ENCODE peak calls at places on chromosomes 11 and 22, in eight cellular contexts. One of them, this sample, is unnamed.

GRCh38 chr11:27229511-27230174 is 133.4 kb downstream of the CCDC34 start:
- DNase-seq in cardiac fibroblast: no peak
- DNase-seq in neural progenitor cell: no peak
- DNase-seq in heart right ventricle: no peak
- DNase-seq in IMR-90: no peak
- DNase-seq in choroid plexus epithelial cell: no peak
- DNase-seq in breast epithelium: no peak
- DNase-seq in A549: no peak
- DNase-seq in this sample: no peak

GRCh38 chr11:92251980-92252379 is 27.4 kb downstream of the FAT3 start:
- DNase-seq in cardiac fibroblast: peak; percentile 27
- DNase-seq in neural progenitor cell: no peak
- DNase-seq in heart right ventricle: no peak
- DNase-seq in IMR-90: peak; percentile 68
- DNase-seq in choroid plexus epithelial cell: peak; percentile 25
- DNase-seq in breast epithelium: no peak
- DNase-seq in A549: no peak
- DNase-seq in this sample: no peak

GRCh38 chr11:17652556-17652955 is 66.8 kb upstream of the MYOD1 start:
- DNase-seq in cardiac fibroblast: no peak
- DNase-seq in neural progenitor cell: no peak
- DNase-seq in heart right ventricle: no peak
- DNase-seq in IMR-90: no peak
- DNase-seq in choroid plexus epithelial cell: no peak
- DNase-seq in breast epithelium: no peak
- DNase-seq in A549: no peak
- DNase-seq in this sample: no peak

GRCh38 chr11:61684870-61685610 is 4.8 kb downstream of the DAGLA start:
- DNase-seq in cardiac fibroblast: no peak
- DNase-seq in neural progenitor cell: no peak
- DNase-seq in heart right ventricle: no peak
- DNase-seq in IMR-90: peak; percentile 54
- DNase-seq in choroid plexus epithelial cell: peak; percentile 51
- DNase-seq in breast epithelium: no peak
- DNase-seq in A549: no peak
- DNase-seq in this sample: no peak

GRCh38 chr22:19745155-19746133 is 15.1 kb upstream of the TBX1 start:
- DNase-seq in cardiac fibroblast: no peak
- DNase-seq in neural progenitor cell: no peak
- DNase-seq in heart right ventricle: peak; percentile 74
- DNase-seq in IMR-90: no peak
- DNase-seq in choroid plexus epithelial cell: no peak
- DNase-seq in breast epithelium: no peak
- DNase-seq in A549: no peak
- DNase-seq in this sample: no peak

GRCh38 chr11:132943325-132943736 is 589.0 kb downstream of the OPCML start:
- DNase-seq in cardiac fibroblast: peak; percentile 7
- DNase-seq in neural progenitor cell: no peak
- DNase-seq in heart right ventricle: no peak
- DNase-seq in IMR-90: no peak
- DNase-seq in choroid plexus epithelial cell: peak; percentile 7
- DNase-seq in breast epithelium: no peak
- DNase-seq in A549: no peak
- DNase-seq in this sample: no peak

GRCh38 chr11:129410561-129410960 is 34.9 kb downstream of the BARX2 start:
- DNase-seq in cardiac fibroblast: no peak
- DNase-seq in neural progenitor cell: no peak
- DNase-seq in heart right ventricle: no peak
- DNase-seq in IMR-90: no peak
- DNase-seq in choroid plexus epithelial cell: no peak
- DNase-seq in breast epithelium: no peak
- DNase-seq in A549: no peak
- DNase-seq in this sample: no peak

GRCh38 chr11:110425751-110426545 is 3.8 kb upstream of the FDX1 start:
- DNase-seq in cardiac fibroblast: peak; percentile 46
- DNase-seq in neural progenitor cell: no peak
- DNase-seq in heart right ventricle: no peak
- DNase-seq in IMR-90: peak; percentile 88
- DNase-seq in choroid plexus epithelial cell: peak; percentile 96
- DNase-seq in breast epithelium: no peak
- DNase-seq in A549: no peak
- DNase-seq in this sample: no peak

GRCh38 chr11:76314741-76315090 is 66.2 kb downstream of the THAP12 start:
- DNase-seq in cardiac fibroblast: peak; percentile 47
- DNase-seq in neural progenitor cell: no peak
- DNase-seq in heart right ventricle: no peak
- DNase-seq in IMR-90: peak; percentile 61
- DNase-seq in choroid plexus epithelial cell: peak; percentile 39
- DNase-seq in breast epithelium: no peak
- DNase-seq in A549: no peak
- DNase-seq in this sample: no peak

GRCh38 chr11:76318744-76319384 is 62.1 kb downstream of the THAP12 start:
- DNase-seq in cardiac fibroblast: peak; percentile 80
- DNase-seq in neural progenitor cell: peak; percentile 93
- DNase-seq in heart right ventricle: peak; percentile 83
- DNase-seq in IMR-90: peak; percentile 61
- DNase-seq in choroid plexus epithelial cell: peak; percentile 80
- DNase-seq in breast epithelium: peak; percentile 61
- DNase-seq in A549: peak; percentile 85
- DNase-seq in this sample: peak; percentile 43

GRCh38 chr11:76317296-76317695 is 63.6 kb downstream of the THAP12 start:
- DNase-seq in cardiac fibroblast: no peak
- DNase-seq in neural progenitor cell: no peak
- DNase-seq in heart right ventricle: no peak
- DNase-seq in IMR-90: no peak
- DNase-seq in choroid plexus epithelial cell: no peak
- DNase-seq in breast epithelium: no peak
- DNase-seq in A549: no peak
- DNase-seq in this sample: no peak

GRCh38 chr11:76315182-76315853 is 65.6 kb downstream of the THAP12 start:
- DNase-seq in cardiac fibroblast: no peak
- DNase-seq in neural progenitor cell: no peak
- DNase-seq in heart right ventricle: no peak
- DNase-seq in IMR-90: no peak
- DNase-seq in choroid plexus epithelial cell: no peak
- DNase-seq in breast epithelium: no peak
- DNase-seq in A549: no peak
- DNase-seq in this sample: no peak

GRCh38 chr11:76316726-76317125 is 64.2 kb downstream of the THAP12 start:
- DNase-seq in cardiac fibroblast: no peak
- DNase-seq in neural progenitor cell: no peak
- DNase-seq in heart right ventricle: no peak
- DNase-seq in IMR-90: no peak
- DNase-seq in choroid plexus epithelial cell: no peak
- DNase-seq in breast epithelium: no peak
- DNase-seq in A549: no peak
- DNase-seq in this sample: no peak
- H3K4me3 ChIP-seq in cardiac fibroblast: no peak overlapping the region
- H3K4me3 ChIP-seq in neural progenitor cell: no peak overlapping the region
- H3K4me3 ChIP-seq in heart right ventricle: no peak overlapping the region
- H3K4me3 ChIP-seq in IMR-90: no peak overlapping the region
- H3K4me3 ChIP-seq in choroid plexus epithelial cell: no peak overlapping the region
- H3K4me3 ChIP-seq in breast epithelium: no peak overlapping the region
- H3K4me3 ChIP-seq in A549: no peak overlapping the region
- H3K4me3 ChIP-seq in this sample: no peak overlapping the region

GRCh38 chr22:20906387-20906767 is 10.8 kb upstream of the CRKL start:
- DNase-seq in cardiac fibroblast: no peak
- DNase-seq in neural progenitor cell: no peak
- DNase-seq in heart right ventricle: no peak
- DNase-seq in IMR-90: no peak
- DNase-seq in choroid plexus epithelial cell: no peak
- DNase-seq in breast epithelium: no peak
- DNase-seq in A549: no peak
- DNase-seq in this sample: no peak

GRCh38 chr22:20905415-20906386 is 11.5 kb upstream of the CRKL start:
- DNase-seq in cardiac fibroblast: peak; percentile 48
- DNase-seq in neural progenitor cell: no peak
- DNase-seq in heart right ventricle: no peak
- DNase-seq in IMR-90: no peak
- DNase-seq in choroid plexus epithelial cell: no peak
- DNase-seq in breast epithelium: no peak
- DNase-seq in A549: no peak
- DNase-seq in this sample: no peak

GRCh38 chr22:20912494-20912893 is 4.7 kb upstream of the CRKL start:
- DNase-seq in cardiac fibroblast: no peak
- DNase-seq in neural progenitor cell: no peak
- DNase-seq in heart right ventricle: no peak
- DNase-seq in IMR-90: no peak
- DNase-seq in choroid plexus epithelial cell: no peak
- DNase-seq in breast epithelium: no peak
- DNase-seq in A549: no peak
- DNase-seq in this sample: no peak

GRCh38 chr22:20904980-20905355 is 12.2 kb upstream of the CRKL start:
- DNase-seq in cardiac fibroblast: no peak
- DNase-seq in neural progenitor cell: no peak
- DNase-seq in heart right ventricle: no peak
- DNase-seq in IMR-90: no peak
- DNase-seq in choroid plexus epithelial cell: no peak
- DNase-seq in breast epithelium: no peak
- DNase-seq in A549: no peak
- DNase-seq in this sample: no peak

DNA sequence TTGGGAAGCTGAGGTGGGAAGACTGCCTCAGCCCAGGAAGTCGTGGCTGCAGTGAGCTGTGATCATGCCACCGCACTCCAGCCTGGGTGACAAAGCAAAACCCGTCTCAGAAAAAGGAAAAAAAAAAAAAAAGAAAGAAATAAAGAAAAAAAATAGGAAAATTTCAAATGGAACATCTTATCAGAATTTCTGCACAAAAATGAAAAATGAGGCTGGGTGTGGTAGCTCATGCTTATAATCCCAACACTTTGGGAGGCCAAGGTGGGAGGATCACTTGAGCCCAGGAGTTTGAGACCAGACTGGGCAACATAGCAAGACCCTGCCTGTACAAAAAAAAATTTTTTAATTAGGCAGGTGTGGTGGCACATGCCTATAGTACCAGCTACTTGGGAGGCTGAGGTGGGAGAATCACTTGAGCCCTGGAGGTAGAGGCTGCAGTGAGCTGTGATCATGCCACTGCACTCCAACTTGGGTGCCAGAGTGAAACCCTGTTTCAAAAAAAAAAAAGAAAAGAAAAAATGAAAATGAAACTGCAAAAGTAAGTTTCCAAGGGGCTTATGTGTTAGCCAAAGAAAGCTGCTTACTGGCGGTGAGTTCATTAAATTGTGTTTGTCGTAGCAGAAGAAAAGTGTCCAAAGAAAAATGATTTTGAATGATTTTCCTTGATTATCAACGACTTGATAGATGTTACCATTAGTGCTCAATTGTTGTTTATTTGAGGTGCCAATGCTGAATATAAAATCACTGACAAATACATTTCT is 7.5 kb upstream of the CRKL start:
- DNase-seq in cardiac fibroblast: no peak
- DNase-seq in neural progenitor cell: no peak
- DNase-seq in heart right ventricle: no peak
- DNase-seq in IMR-90: no peak
- DNase-seq in choroid plexus epithelial cell: no peak
- DNase-seq in breast epithelium: no peak
- DNase-seq in A549: no peak
- DNase-seq in this sample: no peak
- TF ChIP-seq CTCF in cardiac fibroblast: no peak
- TF ChIP-seq CTCF in neural progenitor cell: no peak
- TF ChIP-seq CTCF in heart right ventricle: no peak
- TF ChIP-seq CTCF in IMR-90: no peak
- TF ChIP-seq CTCF in choroid plexus epithelial cell: no peak
- TF ChIP-seq CTCF in breast epithelium: no peak
- TF ChIP-seq CTCF in A549: no peak
- TF ChIP-seq CTCF in this sample: no peak

DNA sequence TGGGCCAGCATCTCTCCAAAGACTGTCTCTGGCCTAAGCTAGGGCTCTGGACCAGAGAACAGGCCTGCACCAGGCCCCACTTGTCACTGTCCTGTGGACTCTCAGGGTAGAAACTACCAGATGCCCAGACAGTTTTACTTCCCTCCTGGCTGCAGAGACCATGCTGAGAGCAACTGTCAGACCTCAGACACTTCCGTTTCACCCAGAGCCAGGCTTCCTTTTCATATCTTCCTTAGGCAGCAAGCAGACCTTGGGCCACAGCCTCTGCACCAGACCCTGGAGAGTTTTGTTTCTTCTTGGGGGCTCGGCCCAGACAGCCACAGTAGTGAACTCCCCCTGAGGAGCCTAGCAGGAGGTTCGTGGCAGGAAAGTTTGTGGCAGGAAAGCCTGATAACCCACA is 12.1 kb upstream of the FCHSD2 start:
- DNase-seq in cardiac fibroblast: no peak
- DNase-seq in neural progenitor cell: no peak
- DNase-seq in heart right ventricle: no peak
- DNase-seq in IMR-90: no peak
- DNase-seq in choroid plexus epithelial cell: no peak
- DNase-seq in breast epithelium: no peak
- DNase-seq in A549: no peak
- DNase-seq in this sample: peak; percentile 95
- H3K4me3 ChIP-seq in cardiac fibroblast: no peak overlapping the region
- H3K4me3 ChIP-seq in neural progenitor cell: no peak overlapping the region
- H3K4me3 ChIP-seq in heart right ventricle: no peak overlapping the region
- H3K4me3 ChIP-seq in IMR-90: no peak overlapping the region
- H3K4me3 ChIP-seq in choroid plexus epithelial cell: no peak overlapping the region
- H3K4me3 ChIP-seq in breast epithelium: no peak overlapping the region
- H3K4me3 ChIP-seq in A549: no peak overlapping the region
- H3K4me3 ChIP-seq in this sample: no peak overlapping the region

GRCh38 chr11:106076923-106077608 is at the start of gene KBTBD3:
- DNase-seq in cardiac fibroblast: peak; percentile 99
- DNase-seq in neural progenitor cell: peak; percentile 99
- DNase-seq in heart right ventricle: peak; percentile 98
- DNase-seq in IMR-90: peak; percentile 99
- DNase-seq in choroid plexus epithelial cell: peak; percentile 100
- DNase-seq in breast epithelium: peak; percentile 98
- DNase-seq in A549: peak; percentile 71
- DNase-seq in this sample: peak; percentile 98
- TF ChIP-seq CTCF in cardiac fibroblast: peak; percentile 42
- TF ChIP-seq CTCF in neural progenitor cell: peak; percentile 51
- TF ChIP-seq CTCF in heart right ventricle: peak; percentile 58
- TF ChIP-seq CTCF in IMR-90: no peak
- TF ChIP-seq CTCF in choroid plexus epithelial cell: peak; percentile 55
- TF ChIP-seq CTCF in breast epithelium: peak; percentile 36
- TF ChIP-seq CTCF in A549: peak; percentile 32
- TF ChIP-seq CTCF in this sample: peak; percentile 66

GRCh38 chr11:83068573-83068972 is 3.1 kb downstream of the RAB30 start:
- DNase-seq in cardiac fibroblast: no peak
- DNase-seq in neural progenitor cell: no peak
- DNase-seq in heart right ventricle: no peak
- DNase-seq in IMR-90: no peak
- DNase-seq in choroid plexus epithelial cell: no peak
- DNase-seq in breast epithelium: no peak
- DNase-seq in A549: no peak
- DNase-seq in this sample: no peak
- H3K4me3 ChIP-seq in cardiac fibroblast: no peak overlapping the region
- H3K4me3 ChIP-seq in neural progenitor cell: no peak overlapping the region
- H3K4me3 ChIP-seq in heart right ventricle: no peak overlapping the region
- H3K4me3 ChIP-seq in IMR-90: no peak overlapping the region
- H3K4me3 ChIP-seq in choroid plexus epithelial cell: no peak overlapping the region
- H3K4me3 ChIP-seq in breast epithelium: no peak overlapping the region
- H3K4me3 ChIP-seq in A549: no peak overlapping the region
- H3K4me3 ChIP-seq in this sample: peak overlapping the region; percentile 69

This sample was measured in GM12864.